ENCODE peak calls at places on chromosomes 16 and 17, in four cellular contexts. S is K562, M is HepG2, O is endothelial cell of umbilical vein. B is an unnamed sample.
A peak's percentile ranks its signal among the peaks of the same experiment; 100 is the strongest.

GRCh38 chr17:55454906-55455474 is 33.4 kb upstream of the MMD start:
- DNase-seq in S (no peak), M (peak; percentile 98), O (no peak), B (peak; percentile 75)

GRCh38 chr17:70138309-70138865 is 30.9 kb upstream of the KCNJ2 start:
- DNase-seq in O (no peak), S (no peak), M (no peak), B (peak; percentile 23)

GRCh38 chr17:28711723-28712036 is at the start of gene PROCA1:
- DNase-seq in S (peak; percentile 72), O (no peak), M (no peak), B (no peak)

GRCh38 chr17:43434902-43435319 is 36.1 kb downstream of the ARL4D start:
- DNase-seq in S (no peak), O (no peak), M (no peak), B (no peak)

GRCh38 chr16:768428-768827 is 7.9 kb downstream of the MSLN start:
- DNase-seq in O (no peak), M (no peak), S (no peak), B (no peak)

GRCh38 chr17:17778308-17779014 is 58.3 kb downstream of the SREBF1 start:
- DNase-seq in M (no peak), S (no peak), O (no peak), B (no peak)

GRCh38 chr17:2282297-2282873 is 21.2 kb downstream of the SMG6 start:
- DNase-seq in M (peak; percentile 60), O (peak; percentile 71), S (peak; percentile 35), B (peak; percentile 78)

GRCh38 chr17:19363460-19364035 is 1.0 kb upstream of the B9D1 start:
- DNase-seq in M (no peak), S (no peak), O (no peak), B (no peak)

GRCh38 chr17:55649935-55650597 is 72.6 kb downstream of the TMEM100 start:
- DNase-seq in M (no peak), O (no peak), S (no peak), B (no peak)

GRCh38 chr17:37741334-37742113 is 3.3 kb downstream of the HNF1B start:
- DNase-seq in O (peak; percentile 28), S (no peak), M (no peak), B (peak; percentile 42)

GRCh38 chr17:82051776-82052637 is at the start of the genes GPS1 and RFNG:
- DNase-seq in M (peak; percentile 60), S (peak; percentile 87), O (peak; percentile 33), B (peak; percentile 69)

GRCh38 chr17:74113952-74114351 is 89.5 kb upstream of the RPL38 start:
- DNase-seq in M (no peak), O (no peak), S (no peak), B (no peak)

GRCh38 chr16:69191136-69191535 is 4.2 kb downstream of the SNTB2 start:
- DNase-seq in M (no peak), O (no peak), S (no peak), B (no peak)

GRCh38 chr17:78882546-78883089 is 20.4 kb downstream of the CEP295NL start:
- DNase-seq in M (no peak), O (no peak), S (no peak), B (no peak)

GRCh38 chr16:16033208-16033717 is 83.8 kb downstream of the ABCC1 start:
- DNase-seq in M (no peak), O (no peak), S (no peak), B (no peak)

GRCh38 chr16:15601212-15601879 is 41.6 kb downstream of the MARF1 start:
- DNase-seq in M (no peak), O (no peak), S (no peak), B (no peak)

GRCh38 chr17:11943759-11944347 is 53.4 kb downstream of the ZNF18 start:
- DNase-seq in M (no peak), S (no peak), O (no peak), B (no peak)

GRCh38 chr16:8355714-8356113 is 234.6 kb downstream of the TMEM114 start:
- DNase-seq in S (peak; percentile 13), M (no peak), O (no peak), B (no peak)

GRCh38 chr16:58128721-58129096 is 472 bp downstream of the CFAP20 start:
- DNase-seq in M (no peak), O (no peak), S (peak; percentile 58), B (no peak)

GRCh38 chr17:78708510-78708973 is 73.5 kb downstream of the CYTH1 start:
- DNase-seq in M (peak; percentile 85), S (peak; percentile 61), O (peak; percentile 72), B (peak; percentile 92)

GRCh38 chr17:981292-981658 is 1.7 kb upstream of the NXN start:
- DNase-seq in S (no peak), O (no peak), M (no peak), B (no peak)

GRCh38 chr17:39027037-39027436 is 59.8 kb upstream of the FBXO47 start:
- DNase-seq in O (no peak), S (no peak), M (no peak), B (no peak)

GRCh38 chr16:87918314-87918713 is 18.0 kb downstream of the CA5A start:
- DNase-seq in O (no peak), S (no peak), M (no peak), B (no peak)

GRCh38 chr17:59707971-59708425 is 544 bp downstream of the VMP1 start:
- DNase-seq in M (no peak), S (no peak), O (no peak), B (peak; percentile 40)

GRCh38 chr17:73410586-73411329 is 99.0 kb upstream of the CDC42EP4 start:
- DNase-seq in M (no peak), O (no peak), S (no peak), B (no peak)

GRCh38 chr17:46818929-46819859 is 702 bp upstream of the WNT3 start:
- DNase-seq in M (no peak), O (no peak), S (peak; percentile 89), B (no peak)

DNA sequence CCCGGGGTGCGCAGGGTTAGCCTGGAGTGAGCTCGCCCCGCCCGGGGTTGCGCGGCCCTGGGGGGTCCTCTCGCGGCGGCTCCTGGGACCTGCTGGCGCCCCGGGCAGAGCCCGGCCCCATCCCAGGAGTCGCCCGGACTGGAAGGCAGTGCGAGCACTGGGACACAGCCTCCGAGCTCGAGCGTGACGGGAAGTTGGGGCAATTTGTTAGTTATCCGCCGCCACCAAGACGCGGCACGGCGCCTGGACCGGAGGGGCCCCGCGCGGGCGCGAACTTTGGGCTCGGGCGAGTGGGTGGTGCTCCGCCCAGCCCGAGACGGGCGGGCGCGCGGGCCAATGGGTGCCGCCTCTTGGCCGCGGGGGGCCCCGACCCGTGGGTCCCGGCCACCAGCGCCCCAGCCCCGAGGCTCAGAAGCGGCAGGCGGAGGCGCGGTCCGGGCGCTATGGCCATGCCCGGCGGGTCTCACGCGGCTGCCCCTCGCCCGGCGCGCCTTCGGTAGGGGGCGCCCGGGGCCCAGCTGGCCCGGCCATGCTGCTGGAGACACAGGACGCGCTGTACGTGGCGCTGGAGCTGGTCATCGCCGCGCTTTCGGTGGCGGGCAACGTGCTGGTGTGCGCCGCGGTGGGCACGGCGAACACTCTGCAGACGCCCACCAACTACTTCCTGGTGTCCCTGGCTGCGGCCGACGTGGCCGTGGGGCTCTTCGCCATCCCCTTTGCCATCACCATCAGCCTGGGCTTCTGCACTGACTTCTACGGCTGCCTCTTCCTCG is at the start of gene ADORA2B:
- DNase-seq in S (peak; percentile 85), M (peak; percentile 60), O (peak; percentile 85), B (peak; percentile 91)
- TF ChIP-seq MYC in S (peak; percentile 82), M (peak; percentile 94), O (peak; percentile 62), B (peak; percentile 46)

GRCh38 chr16:31193874-31194273 is 8.7 kb downstream of the PYCARD start:
- DNase-seq in S (no peak), O (no peak), M (no peak), B (no peak)

GRCh38 chr16:31190061-31190460 is 10.1 kb downstream of the FUS start:
- DNase-seq in M (no peak), O (no peak), S (no peak), B (no peak)

GRCh38 chr16:31192856-31193642 is 9.5 kb downstream of the PYCARD start:
- DNase-seq in S (no peak), M (no peak), O (no peak), B (no peak)

GRCh38 chr16:31190818-31191444 is 11.0 kb downstream of the FUS start:
- DNase-seq in S (no peak), M (no peak), O (no peak), B (no peak)

DNA sequence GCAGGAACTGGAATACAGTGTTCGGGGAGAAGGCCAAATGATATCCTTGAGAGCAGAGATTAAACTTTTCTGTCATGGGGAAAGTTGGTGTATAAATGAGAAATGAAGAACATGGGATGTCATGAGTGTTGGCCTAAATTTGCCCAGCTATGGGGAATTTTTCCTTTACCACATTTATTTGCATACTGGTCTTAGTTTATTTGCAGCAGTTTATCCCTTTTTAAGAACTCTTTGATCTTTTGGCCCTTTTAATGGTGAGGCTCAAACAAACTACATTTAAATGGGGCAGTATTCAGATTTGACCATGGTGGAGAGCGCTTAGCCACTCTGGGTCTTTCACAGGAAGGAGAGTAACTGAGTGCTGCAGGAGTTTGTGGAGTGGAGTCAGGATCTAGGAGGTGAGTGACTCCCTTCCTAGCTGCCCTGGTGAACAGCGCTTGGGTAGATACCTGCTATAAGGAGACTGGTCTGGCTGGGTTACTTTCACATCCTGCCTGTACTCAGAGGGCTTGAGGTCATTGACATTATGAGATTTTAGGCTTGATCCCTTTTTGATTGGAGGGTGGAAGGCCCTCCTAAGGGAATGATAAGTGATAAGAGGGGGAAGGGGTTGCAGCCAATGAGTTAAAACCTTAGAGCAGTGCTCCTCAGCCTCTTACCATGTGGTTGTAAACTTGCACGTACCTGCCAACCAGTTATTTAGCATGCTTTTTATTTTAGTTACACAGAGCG is 10.7 kb downstream of the PYCARD start:
- DNase-seq in M (no peak), O (no peak), S (no peak), B (no peak)
- TF ChIP-seq MYC in M (no peak), O (no peak), S (no peak), B (no peak)

GRCh38 chr16:6104423-6104822 is 1006.8 kb upstream of the EEF2KMT start:
- DNase-seq in O (no peak), S (no peak), M (no peak), B (no peak)
- TF ChIP-seq MYC in O (no peak), S (no peak), M (no peak), B (no peak)

GRCh38 chr17:66676421-66676820 is 158.5 kb upstream of the CACNG5 start:
- DNase-seq in O (no peak), S (no peak), M (no peak), B (peak; percentile 92)

GRCh38 chr17:66673668-66674276 is 161.1 kb upstream of the CACNG5 start:
- DNase-seq in O (peak; percentile 68), S (peak; percentile 19), M (peak; percentile 43), B (peak; percentile 62)

GRCh38 chr17:66675991-66676371 is 158.9 kb upstream of the CACNG5 start:
- DNase-seq in M (no peak), O (no peak), S (no peak), B (no peak)

GRCh38 chr17:66677201-66677981 is 157.5 kb upstream of the CACNG5 start:
- DNase-seq in O (no peak), S (no peak), M (no peak), B (no peak)

DNA sequence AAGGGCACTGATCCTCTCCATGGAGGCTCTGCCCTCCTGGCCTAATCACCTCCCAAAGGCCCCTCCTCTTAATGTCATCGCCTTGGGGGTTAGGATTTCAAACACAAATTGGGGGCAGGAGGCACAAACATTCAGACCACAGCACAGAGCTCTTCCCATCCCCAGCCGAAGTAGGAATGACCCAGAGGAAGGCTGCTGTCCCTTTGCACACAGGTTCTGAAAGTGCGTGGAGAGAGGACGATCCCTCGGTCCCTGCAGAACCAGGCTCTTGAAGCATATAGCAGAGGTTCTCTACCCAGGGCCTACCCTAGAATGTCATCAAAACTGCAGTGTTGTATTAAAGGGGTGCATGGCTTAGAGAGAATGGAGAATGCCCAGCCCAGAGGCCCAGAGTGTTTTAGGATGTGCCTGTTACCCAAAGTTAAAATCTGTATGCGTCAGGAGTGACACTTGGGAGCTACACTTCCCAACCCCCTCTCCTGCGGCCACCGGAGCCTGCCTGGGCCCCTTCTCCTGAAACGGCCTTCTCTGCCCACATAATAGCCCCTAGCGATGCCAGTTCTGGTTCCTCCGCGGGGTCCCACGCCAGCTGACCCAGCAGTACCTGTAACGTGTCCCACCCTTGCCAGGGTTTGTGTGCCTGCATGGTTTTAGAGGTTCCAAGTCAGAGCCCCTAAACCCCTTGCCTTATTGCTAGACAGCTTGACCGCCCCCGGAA is 159.5 kb upstream of the CACNG5 start:
- DNase-seq in O (no peak), S (no peak), M (no peak), B (no peak)
- TF ChIP-seq MYC in O (no peak), S (no peak), M (no peak), B (no peak)